ENCODE peak calls at places on chromosome 12, in ten cellular contexts. V is lower leg skin, F is brain microvascular endothelial cell, Q is cardiac muscle cell, D is adrenal gland, Y is NB4, L is progenitor cell of endocrine pancreas, M is GM13976, N is tibial artery, J is mammary epithelial cell. S is an unnamed sample.
A peak's percentile ranks its signal among the peaks of the same experiment; 100 is the strongest.

GRCh38 chr12:63918788-63919300 is 74.3 kb downstream of the SRGAP1 start:
- DNase-seq in F (peak; percentile 82), Q (peak; percentile 77), Y (no peak), L (no peak), V (no peak), J (peak; percentile 74), N (no peak), D (no peak), M (no peak), S (no peak)

GRCh38 chr12:50764861-50765324 is 992 bp downstream of the ATF1 start:
- DNase-seq in L (peak; percentile 12), D (peak; percentile 54), Y (no peak), M (no peak), N (no peak), V (peak; percentile 87), F (no peak), Q (peak; percentile 48), J (peak; percentile 57), S (no peak)

GRCh38 chr12:27012239-27012981 is 1.8 kb downstream of the TM7SF3 start:
- DNase-seq in D (no peak), M (no peak), L (no peak), N (no peak), J (peak; percentile 14), Y (peak; percentile 36), V (no peak), Q (no peak), F (no peak), S (no peak)

GRCh38 chr12:122306407-122306806 is 40.1 kb upstream of the VPS33A start:
- DNase-seq in M (no peak), L (no peak), Y (peak; percentile 36), Q (no peak), J (no peak), N (no peak), D (peak; percentile 27), F (no peak), V (no peak), S (no peak)

GRCh38 chr12:81206425-81206824 is 128.5 kb downstream of the ACSS3 start:
- DNase-seq in N (no peak), F (no peak), J (no peak), M (no peak), V (no peak), L (no peak), Q (no peak), Y (no peak), D (no peak), S (no peak)

GRCh38 chr12:69304284-69304683 is 43.9 kb upstream of the LYZ start:
- DNase-seq in D (no peak), Y (no peak), V (no peak), L (no peak), F (no peak), N (no peak), M (no peak), J (no peak), Q (no peak), S (no peak)

GRCh38 chr12:110640275-110641025 is 26.5 kb downstream of the TCTN1 start:
- DNase-seq in L (no peak), J (no peak), Q (no peak), M (no peak), V (no peak), D (no peak), N (no peak), F (no peak), Y (peak; percentile 37), S (no peak)

GRCh38 chr12:116599285-116600122 is 40.3 kb downstream of the MAP1LC3B2 start:
- DNase-seq in Y (peak; percentile 73), V (peak; percentile 97), J (peak; percentile 27), Q (peak; percentile 87), L (peak; percentile 67), M (peak; percentile 78), F (peak; percentile 68), N (peak; percentile 90), D (peak; percentile 80), S (peak; percentile 62)

GRCh38 chr12:75308279-75308678 is 21.8 kb downstream of the CAPS2 start:
- DNase-seq in V (no peak), J (no peak), Y (no peak), M (no peak), N (no peak), L (no peak), F (no peak), D (no peak), Q (peak; percentile 6), S (no peak)

GRCh38 chr12:57138526-57139272 is 8.7 kb downstream of the LRP1-AS start:
- DNase-seq in V (peak; percentile 97), D (peak; percentile 71), Q (peak; percentile 74), J (no peak), F (no peak), M (no peak), Y (peak; percentile 56), N (peak; percentile 92), L (no peak), S (no peak)

GRCh38 chr12:67333649-67334048 is 64.5 kb downstream of the CAND1 start:
- DNase-seq in J (no peak), Y (no peak), M (no peak), N (no peak), L (no peak), V (no peak), Q (no peak), F (no peak), D (no peak), S (no peak)

GRCh38 chr12:69252033-69252432 is 12.7 kb downstream of the CPSF6 start:
- DNase-seq in N (no peak), L (no peak), Q (no peak), Y (peak; percentile 39), D (no peak), M (no peak), V (no peak), J (peak; percentile 12), F (no peak), S (no peak)

GRCh38 chr12:108342985-108343384 is 3.9 kb upstream of the CMKLR1 start:
- DNase-seq in Q (no peak), V (no peak), F (no peak), L (no peak), Y (no peak), M (no peak), D (no peak), N (peak; percentile 84), J (no peak), S (no peak)

GRCh38 chr12:32257695-32258496 is 141.5 kb upstream of the FGD4 start:
- DNase-seq in F (no peak), V (no peak), Q (no peak), D (no peak), J (no peak), L (no peak), M (no peak), Y (no peak), N (no peak), S (no peak)

GRCh38 chr12:32264995-32265394 is 134.4 kb upstream of the FGD4 start:
- DNase-seq in M (no peak), Q (peak; percentile 17), Y (peak; percentile 23), L (no peak), N (no peak), D (no peak), V (no peak), F (no peak), J (no peak), S (peak; percentile 31)

GRCh38 chr12:32265461-32265860 is 133.9 kb upstream of the FGD4 start:
- DNase-seq in D (no peak), J (no peak), F (no peak), Y (no peak), Q (no peak), V (no peak), N (no peak), L (no peak), M (no peak), S (no peak)

GRCh38 chr12:32265920-32266319 is 133.4 kb upstream of the FGD4 start:
- DNase-seq in F (no peak), M (peak; percentile 21), V (no peak), Y (peak; percentile 61), N (no peak), D (no peak), L (no peak), Q (no peak), J (no peak), S (no peak)

DNA sequence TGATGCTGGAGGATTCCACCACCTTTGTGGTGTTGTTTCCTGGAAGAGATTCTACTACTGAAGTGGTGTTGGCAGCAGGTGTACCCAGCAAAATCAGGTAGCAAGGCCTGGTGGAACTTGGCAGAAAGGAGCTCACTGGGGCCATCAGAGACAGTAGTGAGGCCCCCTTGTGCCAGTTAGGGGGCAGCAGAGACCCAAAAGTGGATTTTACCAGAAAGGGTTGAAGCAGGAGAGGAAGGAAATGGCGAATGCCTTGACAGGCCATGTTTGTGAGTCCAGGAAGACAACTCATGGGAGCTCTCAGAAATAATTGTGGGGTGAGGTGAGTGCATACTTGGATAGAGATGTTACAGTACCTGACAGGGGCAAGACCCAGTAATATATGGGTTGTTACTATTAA is 137.7 kb upstream of the FGD4 start:
- DNase-seq in J (no peak), M (no peak), Y (peak; percentile 29), N (no peak), V (no peak), F (no peak), Q (peak; percentile 19), L (no peak), D (no peak), S (no peak)
- TF ChIP-seq CTCF in J (no peak), M (no peak), Y (peak; percentile 16), N (no peak), V (no peak), F (peak; percentile 28), Q (peak; percentile 19), L (peak; percentile 40), D (no peak), S (no peak)

GRCh38 chr12:115096673-115097349 is 412.8 kb upstream of the TBX3 start:
- DNase-seq in D (peak; percentile 92), N (no peak), M (no peak), Q (peak; percentile 34), V (no peak), Y (no peak), J (no peak), F (no peak), L (no peak), S (no peak)
- TF ChIP-seq CTCF in D (no peak), N (no peak), M (no peak), Q (no peak), V (no peak), Y (no peak), J (no peak), F (no peak), L (no peak), S (no peak)

GRCh38 chr12:92138144-92138543 is 7.5 kb downstream of the BTG1 start:
- DNase-seq in Y (no peak), M (no peak), V (no peak), L (no peak), D (no peak), Q (no peak), F (no peak), N (no peak), J (peak; percentile 81), S (no peak)
- TF ChIP-seq CTCF in Y (no peak), M (no peak), V (no peak), L (no peak), D (no peak), Q (no peak), F (no peak), N (no peak), J (no peak), S (no peak)

DNA sequence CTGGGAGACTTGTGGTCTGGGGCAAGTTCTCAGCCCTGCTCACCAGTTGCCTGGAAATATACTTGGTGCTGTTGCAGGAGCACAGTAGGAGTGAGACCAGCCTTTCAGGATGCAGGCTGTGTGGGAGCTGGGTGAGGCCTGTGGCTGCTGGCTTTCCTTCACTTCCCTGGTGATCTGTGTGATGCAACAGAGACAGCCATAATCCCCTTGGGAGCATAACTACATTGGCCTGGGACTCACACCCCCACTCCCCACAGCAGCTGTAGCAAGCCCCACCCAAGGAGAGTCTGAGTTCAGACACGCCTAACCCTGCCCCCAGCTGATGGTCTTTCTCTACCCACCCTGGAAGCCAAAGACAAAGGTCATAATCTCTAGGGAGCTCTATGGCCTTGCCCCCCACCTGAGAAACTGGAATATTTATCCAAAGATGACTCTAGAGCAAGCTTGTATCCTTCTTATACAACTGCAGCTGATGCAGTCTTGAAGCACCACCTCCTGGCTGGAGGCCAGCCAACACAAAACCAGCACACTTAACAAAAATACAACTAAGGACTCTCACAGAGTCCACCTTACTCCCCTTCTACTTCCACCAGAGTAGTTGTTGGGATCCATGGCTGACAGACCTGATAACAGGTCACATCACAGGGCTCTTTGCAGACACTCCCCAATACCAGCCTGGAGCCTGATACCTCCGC is 190.4 kb upstream of the CPNE8 start:
- DNase-seq in V (no peak), N (no peak), M (no peak), Y (peak; percentile 77), Q (no peak), J (no peak), L (no peak), D (no peak), F (no peak), S (no peak)
- TF ChIP-seq CTCF in V (no peak), N (no peak), M (no peak), Y (no peak), Q (no peak), J (no peak), L (no peak), D (no peak), F (no peak), S (no peak)